ENCODE peak calls at places on chromosome 10, in four cellular contexts. A is DND-41, L is fibroblast of mammary gland, G is ecto neural progenitor cell. S is an unnamed sample.

GRCh38 chr10:13608246-13608853 is 21.6 kb downstream of the PRPF18 start:
- DNase-seq in G (no peak), L (no peak), A (no peak), S (no peak)

GRCh38 chr10:112052176-112052575 is 131.4 kb downstream of the GPAM start:
- DNase-seq in L (no peak), G (peak), A (no peak), S (no peak)

GRCh38 chr10:18658301-18658991 is 785 bp upstream of the ARL5B start:
- DNase-seq in L (peak), G (no peak), A (no peak), S (peak)

GRCh38 chr10:29692121-29692539 is 57.4 kb upstream of the SVIL start:
- DNase-seq in L (peak), A (no peak), G (no peak), S (peak)

GRCh38 chr10:76456190-76456589 is 1024.8 kb downstream of the LRMDA start:
- DNase-seq in A (no peak), G (no peak), L (peak), S (peak)

GRCh38 chr10:63562391-63562790 is 41.2 kb downstream of the REEP3 start:
- DNase-seq in G (no peak), L (no peak), A (no peak), S (no peak)

GRCh38 chr10:18312385-18313145 is 172.3 kb downstream of the CACNB2 start:
- DNase-seq in A (peak), L (peak), G (no peak), S (peak)

GRCh38 chr10:49174261-49174925 is 13.8 kb downstream of the TMEM273 start:
- DNase-seq in G (peak), L (no peak), A (no peak), S (no peak)

GRCh38 chr10:69246581-69247312 is 26.6 kb downstream of the HKDC1 start:
- DNase-seq in G (no peak), A (no peak), L (no peak), S (no peak)

GRCh38 chr10:119817991-119818888 is 54.4 kb downstream of the MCMBP start:
- DNase-seq in A (no peak), G (peak), L (peak), S (peak)

GRCh38 chr10:84493951-84494848 is 165.8 kb downstream of the CCSER2 start:
- DNase-seq in A (no peak), L (peak), G (no peak), S (peak)

GRCh38 chr10:3468919-3469638 is 296.5 kb upstream of the PITRM1 start:
- DNase-seq in A (no peak), L (peak), G (no peak), S (peak)

GRCh38 chr10:62803993-62804383 is 532 bp upstream of the ADO start:
- DNase-seq in G (no peak), A (no peak), L (no peak), S (no peak)

GRCh38 chr10:19811517-19811916 is 4.7 kb upstream of the PLXDC2 start:
- DNase-seq in A (no peak), L (peak), G (no peak), S (peak)

GRCh38 chr10:6297951-6298381 is 95.2 kb downstream of the PFKFB3 start:
- DNase-seq in G (no peak), L (peak), A (no peak), S (no peak)

GRCh38 chr10:103542764-103543616 is 49.5 kb downstream of the NEURL1 start:
- DNase-seq in G (peak), L (peak), A (peak), S (peak)

GRCh38 chr10:89001024-89001423 is 10.4 kb downstream of the FAS start:
- DNase-seq in L (no peak), A (no peak), G (no peak), S (peak)

GRCh38 chr10:23362879-23363787 is 18.5 kb upstream of the C10orf67 start:
- DNase-seq in L (no peak), G (no peak), A (no peak), S (no peak)

GRCh38 chr10:121900443-121901174 is 27.2 kb downstream of the ATE1 start:
- DNase-seq in A (no peak), G (no peak), L (peak), S (peak)

GRCh38 chr10:104117839-104118323 is 4.1 kb upstream of the SFR1 start:
- DNase-seq in L (peak), A (no peak), G (no peak), S (peak)

GRCh38 chr10:32952541-32953276 is 5.3 kb downstream of the ITGB1 start:
- DNase-seq in L (no peak), A (no peak), G (no peak), S (no peak)

GRCh38 chr10:15123749-15124184 is 26.6 kb downstream of the RPP38 start:
- DNase-seq in G (no peak), A (no peak), L (peak), S (peak)

GRCh38 chr10:112202561-112203241 is 19.1 kb upstream of the GPAM start:
- DNase-seq in A (no peak), L (peak), G (no peak), S (peak)

GRCh38 chr10:63084690-63085377 is 48.3 kb upstream of the NRBF2 start:
- DNase-seq in L (no peak), G (no peak), A (no peak), S (peak)

GRCh38 chr10:71666607-71667373 is 52.8 kb downstream of the C10orf105 start:
- DNase-seq in A (peak), G (no peak), L (no peak), S (no peak)

GRCh38 chr10:79139124-79139835 is 70.5 kb downstream of the ZMIZ1 start:
- DNase-seq in A (no peak), L (peak), G (no peak), S (peak)

GRCh38 chr10:105192146-105192545 is 551.1 kb downstream of the SORCS3 start:
- DNase-seq in L (no peak), G (no peak), A (no peak), S (no peak)

GRCh38 chr10:123966896-123967231 is 75.3 kb upstream of the CPXM2 start:
- DNase-seq in L (no peak), G (no peak), A (no peak), S (peak)

GRCh38 chr10:127945335-127945734 is 38.4 kb downstream of the PTPRE start:
- DNase-seq in G (no peak), A (peak), L (peak), S (peak)

GRCh38 chr10:91887075-91887899 is 22.0 kb downstream of the FGFBP3 start:
- DNase-seq in G (peak), L (peak), A (no peak), S (peak)

GRCh38 chr10:108582387-108582786 is 1340.9 kb downstream of the XPNPEP1 start:
- DNase-seq in A (no peak), L (peak), G (no peak), S (peak)

GRCh38 chr10:72292223-72292691 is 18.5 kb downstream of the DDIT4 start:
- DNase-seq in L (peak), G (no peak), A (no peak), S (peak)

GRCh38 chr10:119020627-119020946 is 8.9 kb upstream of the NANOS1 start:
- DNase-seq in G (no peak), A (no peak), L (peak), S (peak)

GRCh38 chr10:102342958-102343357 is 52.5 kb upstream of the NFKB2 start:
- DNase-seq in G (no peak), A (no peak), L (peak), S (peak)

GRCh38 chr10:96377816-96378294 is 19.1 kb upstream of the OPALIN start:
- DNase-seq in L (peak), A (no peak), G (no peak), S (peak)

GRCh38 chr10:100519321-100520051 is at the start of gene SEC31B:
- DNase-seq in L (no peak), G (peak), A (no peak), S (peak)

GRCh38 chr10:3424102-3424803 is 251.7 kb upstream of the PITRM1 start:
- DNase-seq in A (no peak), L (peak), G (no peak), S (no peak)

GRCh38 chr10:61608255-61609040 is 54.3 kb upstream of the CABCOCO1 start:
- DNase-seq in A (no peak), L (peak), G (no peak), S (peak)

GRCh38 chr10:6399241-6399701 is 180.8 kb downstream of the PRKCQ start:
- DNase-seq in A (no peak), G (no peak), L (no peak), S (no peak)